ENCODE peak calls at places on chromosome 5, in ten cellular contexts. J is K562; G is OCI-LY7; A is left ventricle myocardium inferior; C is Panc1; F is effector memory CD4-positive, alpha-beta T cell; T is transverse colon; V is kidney; Y is tibial nerve; H is stomach. O is an unnamed sample. For H3K9me3, H3K36me3 and H3K4me1, the result is how much of the 10 kb centered on the place peaks cover.

GRCh38 chr5:171978016-171978415 is 28.4 kb downstream of the FBXW11 start:
- DNase-seq in J (no peak), G (no peak), A (no peak), C (no peak), F (no peak), T (no peak), V (no peak), Y (no peak), H (no peak), O (no peak)

GRCh38 chr5:32017638-32018429 is 156.3 kb downstream of the GOLPH3 start:
- DNase-seq in J (no peak), G (peak), A (no peak), C (no peak), F (no peak), T (no peak), V (no peak), Y (peak), H (no peak), O (no peak)

GRCh38 chr5:107447587-107447986 is 223.2 kb downstream of the EFNA5 start:
- DNase-seq in J (no peak), G (no peak), A (no peak), C (no peak), F (no peak), T (no peak), V (no peak), Y (no peak), H (no peak), O (no peak)

GRCh38 chr5:94746731-94747124 is 128.3 kb downstream of the SLF1 start:
- DNase-seq in J (no peak), G (peak), A (no peak), C (no peak), F (no peak), T (no peak), V (no peak), Y (no peak), H (no peak), O (no peak)

GRCh38 chr5:5179597-5179996 is 39.5 kb downstream of the ADAMTS16 start:
- DNase-seq in J (no peak), G (no peak), A (no peak), C (no peak), F (no peak), T (no peak), V (no peak), Y (no peak), H (no peak), O (no peak)

GRCh38 chr5:91352831-91353695 is 30.1 kb downstream of the ARRDC3 start:
- DNase-seq in J (no peak), G (no peak), A (no peak), C (no peak), F (no peak), T (no peak), V (no peak), Y (no peak), H (no peak), O (no peak)

GRCh38 chr5:168683247-168683926 is 104.2 kb upstream of the PANK3 start:
- DNase-seq in J (peak), G (no peak), A (no peak), C (no peak), F (no peak), T (no peak), V (no peak), Y (no peak), H (no peak), O (peak)

GRCh38 chr5:10460252-10460906 is 18.7 kb downstream of the ROPN1L start:
- DNase-seq in J (no peak), G (peak), A (peak), C (no peak), F (no peak), T (peak), V (no peak), Y (no peak), H (peak), O (peak)

GRCh38 chr5:9358961-9359686 is 186.8 kb downstream of the SEMA5A start:
- DNase-seq in J (no peak), G (no peak), A (no peak), C (no peak), F (no peak), T (no peak), V (no peak), Y (no peak), H (no peak), O (no peak)

GRCh38 chr5:60488466-60489130 is 211.4 kb downstream of the DEPDC1B start:
- DNase-seq in J (no peak), G (no peak), A (no peak), C (no peak), F (no peak), T (no peak), V (no peak), Y (no peak), H (no peak), O (no peak)

GRCh38 chr5:108615216-108615615 is 132.5 kb upstream of the FER start:
- DNase-seq in J (no peak), G (no peak), A (no peak), C (no peak), F (no peak), T (no peak), V (no peak), Y (no peak), H (no peak), O (no peak)

GRCh38 chr5:145775411-145775810 is 59.7 kb downstream of the PRELID2 start:
- DNase-seq in J (no peak), G (no peak), A (no peak), C (no peak), F (no peak), T (no peak), V (no peak), Y (no peak), H (no peak), O (no peak)

GRCh38 chr5:74633710-74634109 is 6.8 kb downstream of the ENC1 start:
- DNase-seq in J (no peak), G (no peak), A (no peak), C (no peak), F (no peak), T (no peak), V (no peak), Y (no peak), H (no peak), O (no peak)

GRCh38 chr5:52864376-52864775 is 76.7 kb downstream of the ITGA1 start:
- DNase-seq in J (no peak), G (no peak), A (no peak), C (no peak), F (no peak), T (no peak), V (no peak), Y (no peak), H (no peak), O (no peak)

GRCh38 chr5:102713682-102714231 is 41.3 kb upstream of the PAM start:
- DNase-seq in J (no peak), G (no peak), A (no peak), C (no peak), F (no peak), T (no peak), V (no peak), Y (no peak), H (no peak), O (no peak)

GRCh38 chr5:62684310-62684709 is 105.7 kb downstream of the LRRC70 start:
- DNase-seq in J (no peak), G (no peak), A (no peak), C (no peak), F (no peak), T (no peak), V (no peak), Y (no peak), H (no peak), O (no peak)

GRCh38 chr5:38783011-38783551 is 62.7 kb upstream of the OSMR start:
- DNase-seq in J (no peak), G (no peak), A (no peak), C (peak), F (no peak), T (no peak), V (no peak), Y (peak), H (no peak), O (peak)

GRCh38 chr5:169127431-169127830 is 173.5 kb downstream of the SLIT3 start:
- DNase-seq in J (no peak), G (peak), A (no peak), C (no peak), F (no peak), T (no peak), V (no peak), Y (no peak), H (no peak), O (no peak)

GRCh38 chr5:3284506-3284905 is 311.1 kb upstream of the IRX1 start:
- DNase-seq in J (no peak), G (no peak), A (no peak), C (no peak), F (no peak), T (no peak), V (no peak), Y (no peak), H (no peak), O (no peak)

GRCh38 chr5:3288325-3288724 is 307.3 kb upstream of the IRX1 start:
- DNase-seq in J (no peak), G (no peak), A (no peak), C (no peak), F (no peak), T (no peak), V (no peak), Y (no peak), H (no peak), O (no peak)

GRCh38 chr5:3282841-3283240 is 312.8 kb upstream of the IRX1 start:
- DNase-seq in J (no peak), G (no peak), A (no peak), C (no peak), F (no peak), T (no peak), V (no peak), Y (no peak), H (no peak), O (no peak)

GRCh38 chr5:3287516-3287915 is 308.1 kb upstream of the IRX1 start:
- DNase-seq in J (no peak), G (no peak), A (no peak), C (no peak), F (no peak), T (no peak), V (no peak), Y (no peak), H (no peak), O (no peak)

GRCh38 chr5:3285621-3286020 is 310.0 kb upstream of the IRX1 start:
- DNase-seq in J (no peak), G (no peak), A (no peak), C (no peak), F (no peak), T (no peak), V (no peak), Y (no peak), H (no peak), O (no peak)
- H3K9me3 ChIP-seq in J (under half), G (under half), A (under half), C (under half), F (under half), T (under half), V (under half), Y (under half), H (under half), O (under half)

GRCh38 chr5:1080414-1080813 is 31.4 kb downstream of the SLC12A7 start:
- DNase-seq in J (no peak), G (no peak), A (no peak), C (no peak), F (no peak), T (no peak), V (no peak), Y (no peak), H (no peak), O (no peak)

GRCh38 chr5:1079961-1080360 is 31.9 kb downstream of the SLC12A7 start:
- DNase-seq in J (no peak), G (no peak), A (no peak), C (no peak), F (no peak), T (no peak), V (no peak), Y (no peak), H (no peak), O (no peak)

GRCh38 chr5:1079486-1079885 is 32.4 kb downstream of the SLC12A7 start:
- DNase-seq in J (no peak), G (no peak), A (no peak), C (no peak), F (no peak), T (no peak), V (no peak), Y (no peak), H (no peak), O (no peak)

GRCh38 chr5:1083823-1084605 is 27.8 kb downstream of the SLC12A7 start:
- DNase-seq in J (no peak), G (no peak), A (no peak), C (no peak), F (no peak), T (no peak), V (no peak), Y (no peak), H (no peak), O (no peak)

DNA sequence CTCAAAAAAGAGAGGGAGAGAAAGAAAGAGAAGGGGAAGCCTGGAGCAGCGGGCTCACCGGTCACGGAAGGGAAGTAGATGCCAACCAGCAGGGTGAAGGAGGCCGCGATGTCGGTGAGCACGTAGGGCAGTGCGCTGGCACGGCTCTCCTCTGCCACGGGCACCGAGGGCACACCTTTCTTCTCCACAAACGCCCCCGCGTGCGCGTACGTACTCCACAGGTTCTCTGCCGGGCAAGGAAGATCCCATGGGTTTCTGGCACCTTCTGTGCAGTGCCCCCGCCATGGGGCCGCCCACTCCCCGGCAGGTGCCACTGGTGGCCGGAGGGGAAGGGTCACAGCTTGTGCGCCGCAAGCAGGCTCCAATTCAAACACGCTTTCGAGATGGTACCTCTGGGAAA is 30.3 kb downstream of the SLC12A7 start:
- DNase-seq in J (no peak), G (no peak), A (no peak), C (no peak), F (no peak), T (no peak), V (no peak), Y (no peak), H (no peak), O (no peak)
- H3K36me3 ChIP-seq in J (under half), G (under half), A (half or more), C (under half), F (half or more), T (under half), V (under half), Y (under half), H (half or more), O (under half)

GRCh38 chr5:6716634-6717149 is 3.5 kb downstream of the TENT4A start:
- DNase-seq in J (no peak), G (no peak), A (no peak), C (no peak), F (no peak), T (no peak), V (no peak), Y (no peak), H (no peak), O (no peak)
- H3K4me1 ChIP-seq in J (under half), G (half or more), A (half or more), C (under half), F (under half), T (under half), V (under half), Y (half or more), H (half or more), O (under half)

DNA sequence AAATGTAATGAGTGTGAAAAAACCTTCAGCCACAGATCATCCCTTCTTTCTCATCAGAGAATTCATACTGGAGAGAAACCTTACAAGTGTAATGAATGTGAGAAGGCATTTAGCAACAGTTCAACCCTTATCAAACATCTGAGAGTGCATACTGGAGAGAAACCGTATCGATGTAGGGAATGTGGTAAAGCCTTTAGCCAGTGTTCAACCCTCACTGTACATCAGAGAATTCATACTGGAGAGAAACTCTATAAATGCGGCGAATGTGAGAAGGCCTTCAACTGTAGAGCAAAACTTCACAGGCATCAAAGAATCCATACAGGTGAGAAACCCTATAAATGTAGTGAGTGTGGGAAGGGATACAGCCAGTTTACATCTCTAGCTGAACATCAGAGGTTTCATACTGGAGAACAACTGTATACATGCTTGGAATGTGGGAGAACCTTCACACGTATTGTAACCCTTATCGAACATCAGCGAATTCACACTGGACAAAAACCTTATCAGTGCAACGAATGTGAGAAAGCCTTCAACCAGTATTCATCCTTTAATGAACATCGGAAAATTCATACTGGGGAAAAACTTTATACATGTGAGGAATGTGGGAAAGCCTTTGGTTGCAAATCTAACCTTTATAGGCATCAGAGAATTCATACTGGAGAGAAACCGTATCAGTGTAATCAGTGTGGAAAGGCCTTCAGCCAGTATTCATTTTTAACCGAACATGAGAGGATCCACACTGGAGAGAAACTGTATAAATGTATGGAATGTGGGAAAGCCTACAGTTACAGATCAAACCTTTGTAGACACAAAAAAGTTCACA is 19.2 kb downstream of the ZNF354C start:
- DNase-seq in J (no peak), G (no peak), A (no peak), C (no peak), F (no peak), T (no peak), V (no peak), Y (no peak), H (no peak), O (no peak)
- H3K9me3 ChIP-seq in J (under half), G (under half), A (half or more), C (half or more), F (half or more), T (half or more), V (half or more), Y (half or more), H (half or more), O (under half)

DNA sequence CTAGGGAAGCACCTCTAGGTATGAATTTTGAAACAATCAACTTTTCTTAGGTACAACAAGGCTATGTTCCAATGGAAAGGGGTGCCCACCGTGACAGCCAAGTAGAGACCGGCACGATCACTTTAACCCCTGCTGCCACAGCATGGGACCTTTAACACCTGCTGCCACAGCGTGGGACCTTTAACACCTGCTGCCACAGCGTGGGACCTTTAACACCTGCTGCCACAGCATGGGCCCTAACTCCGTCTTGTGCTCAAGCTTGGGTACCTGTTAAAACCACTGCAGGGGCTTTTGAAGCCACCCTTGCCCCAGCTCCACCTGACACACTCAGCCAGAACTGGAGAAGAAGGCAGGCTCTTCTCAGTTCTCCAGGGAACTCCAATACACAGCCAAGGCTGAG is 18.2 kb upstream of the MXD3 start:
- DNase-seq in J (no peak), G (no peak), A (peak), C (no peak), F (no peak), T (no peak), V (peak), Y (no peak), H (no peak), O (no peak)
- H3K36me3 ChIP-seq in J (half or more), G (half or more), A (half or more), C (under half), F (under half), T (under half), V (under half), Y (under half), H (half or more), O (under half)

GRCh38 chr5:141515141-141515540 is 26.3 kb downstream of the PCDHGC5 start:
- DNase-seq in J (no peak), G (no peak), A (no peak), C (no peak), F (no peak), T (no peak), V (no peak), Y (no peak), H (no peak), O (no peak)

GRCh38 chr5:141513627-141514329 is 24.9 kb downstream of the PCDHGC5 start:
- DNase-seq in J (no peak), G (peak), A (peak), C (no peak), F (no peak), T (peak), V (peak), Y (peak), H (no peak), O (peak)

GRCh38 chr5:141513021-141513626 is 24.2 kb downstream of the PCDHGC5 start:
- DNase-seq in J (no peak), G (peak), A (no peak), C (no peak), F (no peak), T (no peak), V (peak), Y (peak), H (no peak), O (no peak)

GRCh38 chr5:141515946-141516647 is 27.2 kb downstream of the PCDHGC5 start:
- DNase-seq in J (no peak), G (peak), A (no peak), C (no peak), F (no peak), T (no peak), V (no peak), Y (no peak), H (no peak), O (no peak)

DNA sequence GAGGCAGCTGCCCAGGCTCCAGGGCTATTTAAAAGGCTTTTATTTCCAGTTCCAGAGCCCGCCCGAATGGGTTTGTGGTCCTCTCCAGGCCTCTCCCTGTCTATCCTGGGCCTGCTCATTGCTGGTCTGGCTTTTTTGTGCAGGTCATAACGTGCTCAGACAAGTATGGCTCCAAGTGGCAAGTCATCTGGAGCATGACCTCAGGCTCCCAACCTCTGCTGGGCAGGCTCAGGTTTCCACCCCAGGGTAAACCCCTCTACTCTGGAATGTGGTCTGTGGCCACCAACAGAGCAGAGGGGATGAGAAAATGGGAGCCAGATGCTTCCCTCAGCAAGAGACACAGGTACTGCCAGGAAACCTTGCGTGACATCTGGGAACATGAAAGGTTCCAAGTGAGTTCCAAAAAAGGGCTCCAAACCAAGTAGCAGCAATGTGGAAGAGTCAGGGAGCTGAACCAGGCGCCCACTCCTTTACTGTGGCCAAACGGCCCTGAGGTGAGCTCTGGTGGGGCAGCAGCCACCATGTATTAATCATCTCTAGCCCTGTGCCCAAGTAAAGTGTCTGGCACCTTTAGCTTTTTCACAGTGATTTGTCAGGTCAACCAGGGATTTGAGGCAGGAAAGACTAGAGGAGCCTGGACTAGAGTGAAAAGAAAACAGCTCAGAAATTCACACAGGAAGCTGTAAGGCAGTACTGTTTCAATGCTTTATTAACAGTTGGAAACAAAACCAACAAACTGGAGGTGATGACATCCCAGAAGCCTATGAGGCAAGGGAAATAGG is 25.6 kb downstream of the PCDHGC5 start:
- DNase-seq in J (no peak), G (peak), A (no peak), C (no peak), F (no peak), T (no peak), V (no peak), Y (peak), H (no peak), O (no peak)
- H3K4me1 ChIP-seq in J (under half), G (half or more), A (half or more), C (under half), F (under half), T (under half), V (under half), Y (under half), H (half or more), O (under half)

O was measured in small intestine.